ENCODE peak calls at places on chromosomes 12 and 14, in five cellular contexts. M, B, Z, Y and G are unnamed samples. For H3K4me1, the result is how much of the 10 kb centered on the place peaks cover.

GRCh38 chr14:23009483-23009938 is 432 bp downstream of the C14orf93 start:
- DNase-seq in M (no peak), B (no peak), Z (no peak), Y (no peak), G (no peak)

GRCh38 chr12:120353136-120353535 is 15.8 kb downstream of the MSI1 start:
- DNase-seq in M (no peak), B (no peak), Z (no peak), Y (no peak), G (no peak)

GRCh38 chr12:6267007-6267721 is 43.3 kb upstream of the PLEKHG6 start:
- DNase-seq in M (no peak), B (peak), Z (no peak), Y (no peak), G (peak)

GRCh38 chr14:63474844-63475243 is 68.3 kb downstream of the PPP2R5E start:
- DNase-seq in M (no peak), B (no peak), Z (no peak), Y (no peak), G (no peak)

GRCh38 chr12:118290130-118290529 is 82.6 kb downstream of the TAOK3 start:
- DNase-seq in M (no peak), B (no peak), Z (no peak), Y (no peak), G (no peak)

GRCh38 chr12:96828169-96828789 is 78.8 kb upstream of the NEDD1 start:
- DNase-seq in M (peak), B (no peak), Z (no peak), Y (no peak), G (no peak)

GRCh38 chr12:9943244-9943643 is 11.1 kb upstream of the CLEC2A start:
- DNase-seq in M (peak), B (no peak), Z (no peak), Y (no peak), G (no peak)

GRCh38 chr14:35687335-35687939 is 121.7 kb downstream of the RALGAPA1 start:
- DNase-seq in M (no peak), B (peak), Z (no peak), Y (peak), G (no peak)

GRCh38 chr12:109836916-109837315 is 3.7 kb upstream of the TRPV4 start:
- DNase-seq in M (no peak), B (peak), Z (no peak), Y (no peak), G (no peak)

GRCh38 chr12:89801284-89801683 is 92.6 kb upstream of the ATP2B1 start:
- DNase-seq in M (no peak), B (no peak), Z (no peak), Y (no peak), G (no peak)

GRCh38 chr12:18853570-18854366 is 115.8 kb downstream of the CAPZA3 start:
- DNase-seq in M (no peak), B (no peak), Z (no peak), Y (no peak), G (no peak)

GRCh38 chr14:59377991-59378720 is 87.0 kb downstream of the GPR135 start:
- DNase-seq in M (no peak), B (no peak), Z (no peak), Y (no peak), G (peak)

GRCh38 chr14:68971411-68972035 is 7.6 kb downstream of the ACTN1 start:
- DNase-seq in M (no peak), B (no peak), Z (no peak), Y (no peak), G (peak)
- H3K27ac ChIP-seq in M (no peak), B (no peak), Z (no peak), Y (no peak), G (peak)

GRCh38 chr12:39442895-39443703 is at the start of gene KIF21A:
- DNase-seq in M (peak), B (peak), Z (peak), Y (peak), G (peak)
- TF ChIP-seq CTCF in M (peak), B (peak), Z (peak), Y (peak), G (peak)

DNA sequence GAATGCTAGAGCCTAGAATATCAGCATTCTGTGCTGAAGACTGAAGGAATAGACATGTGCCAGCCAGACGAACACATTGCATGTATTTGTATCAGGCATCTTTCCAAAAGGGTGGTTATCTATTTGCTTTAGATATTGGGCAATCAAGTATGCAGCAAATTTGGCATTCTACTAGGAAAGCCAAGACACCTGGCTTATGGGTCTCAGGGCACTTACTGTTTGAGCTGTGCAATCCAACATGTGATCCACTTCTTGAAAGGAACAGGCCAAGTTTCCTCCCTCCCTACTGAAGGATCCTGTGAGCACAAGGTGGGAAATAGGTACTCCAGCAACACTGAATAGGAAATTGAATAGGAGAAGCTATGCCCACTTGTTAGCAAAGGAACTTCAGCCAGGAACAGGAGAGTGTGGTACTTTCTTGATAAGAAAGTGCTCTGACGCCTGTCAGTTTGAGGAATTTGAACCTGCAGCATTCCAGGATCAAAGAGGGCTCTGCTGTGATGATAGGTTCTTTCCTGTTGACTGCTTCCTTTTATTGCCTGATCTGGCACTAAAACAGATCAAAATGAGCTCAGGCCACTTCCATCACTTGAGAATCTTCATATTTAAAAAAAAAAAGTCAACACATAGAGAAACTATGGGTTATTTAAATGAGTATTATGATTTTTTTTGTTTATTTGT is 20.6 kb downstream of the OR6S1 start:
- DNase-seq in M (no peak), B (no peak), Z (no peak), Y (no peak), G (no peak)
- H3K4me1 ChIP-seq in M (under half), B (under half), Z (under half), Y (under half), G (under half)

GRCh38 chr12:51218607-51219161 is 822 bp upstream of the POU6F1 start:
- DNase-seq in M (peak), B (no peak), Z (no peak), Y (no peak), G (no peak)

GRCh38 chr12:51216652-51217051 is 1.2 kb downstream of the POU6F1 start:
- DNase-seq in M (no peak), B (no peak), Z (no peak), Y (no peak), G (no peak)

GRCh38 chr12:51217133-51217967 is 512 bp downstream of the POU6F1 start:
- DNase-seq in M (peak), B (no peak), Z (peak), Y (no peak), G (peak)

GRCh38 chr12:51219345-51219744 is 1.5 kb upstream of the POU6F1 start:
- DNase-seq in M (no peak), B (no peak), Z (no peak), Y (no peak), G (no peak)

GRCh38 chr12:51217968-51218606 is at the start of gene POU6F1:
- DNase-seq in M (peak), B (peak), Z (peak), Y (peak), G (peak)
- H3K27ac ChIP-seq in M (peak), B (peak), Z (peak), Y (peak), G (peak)

GRCh38 chr12:29152223-29152868 is 3.3 kb downstream of the FAR2 start:
- DNase-seq in M (no peak), B (no peak), Z (no peak), Y (no peak), G (no peak)
- TF ChIP-seq CTCF in M (no peak), B (no peak), Z (no peak), Y (no peak), G (no peak)

GRCh38 chr12:123142518-123142840 is 8.4 kb downstream of the PITPNM2 start:
- DNase-seq in M (no peak), B (no peak), Z (no peak), Y (no peak), G (no peak)

GRCh38 chr12:123142948-123143752 is 7.7 kb downstream of the PITPNM2 start:
- DNase-seq in M (peak), B (no peak), Z (peak), Y (no peak), G (peak)

GRCh38 chr12:123139926-123140674 is 10.8 kb downstream of the PITPNM2 start:
- DNase-seq in M (no peak), B (peak), Z (no peak), Y (no peak), G (no peak)

GRCh38 chr12:123141615-123142517 is 9.0 kb downstream of the PITPNM2 start:
- DNase-seq in M (no peak), B (peak), Z (no peak), Y (no peak), G (peak)

DNA sequence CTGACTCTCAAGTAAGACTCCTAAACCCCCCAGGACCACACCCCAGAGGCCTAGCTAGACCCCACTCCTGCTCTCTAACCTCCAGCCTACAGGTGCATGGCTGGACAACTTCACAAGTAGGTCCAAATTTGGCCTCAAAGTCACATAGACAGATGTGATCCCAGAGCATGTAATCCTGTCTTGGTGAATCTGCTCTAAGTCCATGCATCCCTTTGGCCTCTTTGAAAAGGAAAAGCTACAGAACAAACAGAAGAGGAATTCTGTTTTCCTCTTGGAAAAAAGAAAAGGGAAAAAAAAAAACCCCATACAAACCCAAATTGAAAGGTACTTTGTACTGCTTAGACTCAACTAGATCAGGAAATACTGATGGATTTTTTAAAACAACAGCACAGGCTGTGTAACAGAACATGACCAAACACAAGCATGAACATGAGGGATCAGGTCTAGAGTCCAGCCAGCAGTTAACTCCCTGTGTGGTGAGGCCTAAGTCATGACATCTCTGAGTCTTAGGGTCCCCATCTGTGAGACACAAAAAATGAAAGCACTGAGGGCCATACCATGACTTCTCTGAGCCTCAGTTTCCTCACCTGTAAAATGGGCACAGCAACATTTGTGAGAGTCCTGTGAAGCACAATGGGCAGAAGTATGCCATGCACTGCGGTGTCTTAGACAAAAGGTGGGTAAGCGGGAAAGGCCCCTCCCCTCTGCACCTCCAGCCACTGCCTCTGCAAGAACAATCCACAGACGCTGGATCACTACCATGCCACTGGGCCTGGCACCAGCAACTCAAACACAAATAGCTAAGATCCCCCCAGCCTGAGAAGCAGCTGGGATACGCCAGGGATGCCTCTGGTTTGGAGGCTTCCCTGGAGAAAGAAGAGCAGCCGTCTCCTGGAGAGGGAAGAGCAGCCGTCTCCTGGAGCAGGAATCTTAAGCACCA is 9.9 kb downstream of the PITPNM2 start:
- DNase-seq in M (no peak), B (no peak), Z (no peak), Y (no peak), G (no peak)
- H3K4me1 ChIP-seq in M (under half), B (under half), Z (under half), Y (under half), G (under half)

GRCh38 chr12:52415870-52416750 is 10.0 kb upstream of the KRT82 start:
- DNase-seq in M (no peak), B (peak), Z (no peak), Y (no peak), G (peak)
- H3K27ac ChIP-seq in M (no peak), B (no peak), Z (no peak), Y (no peak), G (peak)

GRCh38 chr14:69518341-69519101 is 34.0 kb downstream of the PLEKHD1 start:
- DNase-seq in M (no peak), B (no peak), Z (peak), Y (no peak), G (no peak)
- TF ChIP-seq CTCF in M (no peak), B (no peak), Z (no peak), Y (no peak), G (no peak)

GRCh38 chr14:104678346-104678745 is 11.1 kb upstream of the INF2 start:
- DNase-seq in M (no peak), B (no peak), Z (peak), Y (no peak), G (peak)

GRCh38 chr14:104678901-104679705 is 10.3 kb upstream of the INF2 start:
- DNase-seq in M (no peak), B (no peak), Z (no peak), Y (no peak), G (peak)

GRCh38 chr14:104681689-104682074 is 7.7 kb upstream of the INF2 start:
- DNase-seq in M (peak), B (peak), Z (peak), Y (no peak), G (peak)

GRCh38 chr14:104680806-104681688 is 8.4 kb upstream of the INF2 start:
- DNase-seq in M (no peak), B (peak), Z (peak), Y (no peak), G (peak)

GRCh38 chr14:104680056-104680805 is 9.2 kb upstream of the INF2 start:
- DNase-seq in M (no peak), B (peak), Z (peak), Y (no peak), G (peak)
- H3K4me1 ChIP-seq in M (under half), B (half or more), Z (under half), Y (under half), G (half or more)

DNA sequence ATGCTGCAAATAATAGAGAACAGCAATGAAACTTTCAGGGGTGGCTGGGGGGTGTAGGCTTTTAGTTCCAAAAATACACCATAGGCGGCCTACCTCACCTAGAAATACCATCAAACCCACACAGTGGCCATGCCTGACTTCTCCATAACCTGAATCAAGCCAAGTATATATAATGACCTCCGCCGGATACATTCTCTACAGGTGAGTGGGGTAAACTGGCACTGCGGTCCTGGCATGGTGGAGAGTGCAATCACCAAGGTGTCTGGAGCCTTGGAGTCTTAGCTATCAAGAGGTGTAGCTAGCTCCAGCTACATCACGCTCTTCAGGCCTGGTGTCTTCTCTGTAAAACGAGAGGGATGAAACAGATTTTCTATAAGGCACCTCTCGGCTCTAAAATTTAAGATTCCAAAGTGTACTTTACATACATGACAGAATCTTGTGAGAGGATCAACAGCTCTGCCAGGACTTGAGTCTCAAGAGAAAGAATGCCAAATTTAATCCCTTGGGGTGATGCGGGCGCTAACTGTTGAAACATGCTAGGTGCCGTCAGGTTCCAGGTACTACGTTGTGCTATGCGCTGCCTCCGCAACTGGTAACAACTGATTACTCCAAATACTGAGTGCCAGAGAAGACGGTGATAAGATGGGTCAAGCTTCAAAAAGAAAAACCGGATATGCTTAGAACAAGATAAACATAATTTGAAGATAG is 1.0 kb downstream of the ZBTB25 start:
- DNase-seq in M (no peak), B (peak), Z (no peak), Y (no peak), G (peak)
- H3K27ac ChIP-seq in M (no peak), B (peak), Z (peak), Y (peak), G (peak)